ENCODE peak calls at places on chromosomes 12 and 14, in five cellular contexts. X, S, B, L and F are unnamed samples.

GRCh38 chr12:53210843-53211242 is 3.8 kb upstream of the ITGB7 start:
- DNase-seq in X (no peak), S (no peak), B (no peak), L (no peak), F (no peak)

GRCh38 chr14:104977008-104977680 is 1.0 kb downstream of the AHNAK2 start:
- DNase-seq in X (no peak), S (no peak), B (no peak), L (no peak), F (no peak)

GRCh38 chr14:32329146-32329545 is at the start of gene AKAP6:
- DNase-seq in X (no peak), S (no peak), B (peak), L (no peak), F (no peak)

GRCh38 chr14:68109132-68109531 is 289.6 kb downstream of the RAD51B start:
- DNase-seq in X (no peak), S (peak), B (no peak), L (no peak), F (no peak)

GRCh38 chr12:26633591-26634210 is 199.3 kb downstream of the ITPR2 start:
- DNase-seq in X (peak), S (peak), B (no peak), L (no peak), F (no peak)

GRCh38 chr12:11717533-11717961 is 68.1 kb downstream of the ETV6 start:
- DNase-seq in X (peak), S (peak), B (no peak), L (peak), F (no peak)

GRCh38 chr14:88478931-88479330 is 75.9 kb downstream of the PTPN21 start:
- DNase-seq in X (no peak), S (no peak), B (no peak), L (no peak), F (no peak)

GRCh38 chr14:75626857-75627256 is 33.8 kb downstream of the ERG28 start:
- DNase-seq in X (no peak), S (no peak), B (no peak), L (no peak), F (no peak)

GRCh38 chr14:67447033-67447381 is 35.0 kb upstream of the PLEK2 start:
- DNase-seq in X (no peak), S (no peak), B (no peak), L (no peak), F (no peak)

GRCh38 chr14:95359974-95360826 is 40.5 kb upstream of the CLMN start:
- DNase-seq in X (no peak), S (no peak), B (no peak), L (no peak), F (no peak)

GRCh38 chr14:24327303-24327702 is 7.6 kb downstream of the ADCY4 start:
- DNase-seq in X (no peak), S (no peak), B (no peak), L (no peak), F (no peak)

GRCh38 chr14:100278702-100279101 is 27.5 kb downstream of the SLC25A29 start:
- DNase-seq in X (peak), S (peak), B (no peak), L (no peak), F (no peak)

GRCh38 chr12:85866929-85867776 is 6.9 kb upstream of the NTS start:
- DNase-seq in X (peak), S (peak), B (peak), L (no peak), F (peak)

GRCh38 chr14:68792022-68792829 is 641 bp downstream of the ZFP36L1 start:
- DNase-seq in X (no peak), S (no peak), B (peak), L (no peak), F (no peak)

GRCh38 chr12:47746523-47746922 is 12.2 kb downstream of the RAPGEF3 start:
- DNase-seq in X (no peak), S (no peak), B (no peak), L (no peak), F (no peak)

GRCh38 chr14:93727039-93727740 is 61.1 kb downstream of the PRIMA1 start:
- DNase-seq in X (no peak), S (no peak), B (no peak), L (no peak), F (no peak)

GRCh38 chr12:123942277-123942653 is 30.4 kb downstream of the CCDC92 start:
- DNase-seq in X (no peak), S (peak), B (no peak), L (no peak), F (no peak)

GRCh38 chr14:69151458-69152180 is 1.3 kb downstream of the DCAF5 start:
- DNase-seq in X (peak), S (peak), B (peak), L (no peak), F (peak)

GRCh38 chr12:3453947-3454675 is 36.9 kb upstream of the PRMT8 start:
- DNase-seq in X (no peak), S (peak), B (no peak), L (no peak), F (peak)

GRCh38 chr14:37469650-37470049 is 125.4 kb downstream of the FOXA1 start:
- DNase-seq in X (no peak), S (no peak), B (no peak), L (no peak), F (no peak)

DNA sequence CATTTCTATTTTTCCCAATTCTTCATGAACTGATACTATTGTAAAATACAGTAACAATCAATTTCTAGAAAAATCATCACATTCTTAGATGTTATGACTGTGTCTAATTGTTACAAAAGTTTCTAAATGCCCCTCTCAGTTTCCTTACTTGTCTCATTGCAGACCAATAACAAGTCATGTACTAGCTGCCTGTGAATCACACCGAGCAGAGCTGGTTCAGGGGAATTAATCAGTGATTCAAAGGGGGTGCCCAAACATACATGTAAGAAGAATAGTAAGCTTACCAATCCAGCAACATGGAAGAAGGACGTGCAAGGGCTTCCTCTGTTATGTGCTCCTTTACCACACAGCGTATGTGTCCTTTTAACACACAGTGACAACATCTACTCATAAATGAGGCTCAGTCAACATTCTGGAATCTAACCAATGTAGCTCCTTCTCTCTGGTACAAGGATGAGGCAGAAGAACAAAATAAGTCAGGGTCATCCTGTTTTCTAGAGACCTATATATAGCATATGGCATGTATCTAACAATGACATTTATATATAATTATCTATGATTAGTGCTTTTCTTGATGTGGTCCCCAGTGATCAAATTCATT is 126.4 kb downstream of the SCN8A start:
- DNase-seq in X (no peak), S (no peak), B (no peak), L (no peak), F (no peak)
- TF ChIP-seq RFX5 in X (no peak), S (no peak), B (no peak), L (no peak), F (no peak)

GRCh38 chr12:91620949-91621348 is 438.3 kb upstream of the DCN start:
- DNase-seq in X (no peak), S (peak), B (no peak), L (no peak), F (no peak)
- TF ChIP-seq BHLHE40 in X (no peak), S (no peak), B (no peak), L (no peak), F (no peak)

GRCh38 chr12:113524495-113524894 is 52.8 kb upstream of the LHX5 start:
- DNase-seq in X (no peak), S (no peak), B (peak), L (no peak), F (no peak)

GRCh38 chr12:113533842-113534375 is 62.2 kb upstream of the LHX5 start:
- DNase-seq in X (no peak), S (no peak), B (no peak), L (no peak), F (no peak)

GRCh38 chr12:113525066-113525465 is 53.4 kb upstream of the LHX5 start:
- DNase-seq in X (no peak), S (no peak), B (no peak), L (no peak), F (no peak)

GRCh38 chr12:113534555-113534954 is 62.9 kb upstream of the LHX5 start:
- DNase-seq in X (no peak), S (no peak), B (no peak), L (no peak), F (no peak)

GRCh38 chr12:113528606-113529005 is 56.9 kb upstream of the LHX5 start:
- DNase-seq in X (no peak), S (no peak), B (no peak), L (no peak), F (no peak)
- TF ChIP-seq RFX5 in X (no peak), S (no peak), B (no peak), L (no peak), F (no peak)

GRCh38 chr12:110002691-110003515 is 3.7 kb downstream of the ANKRD13A start:
- DNase-seq in X (no peak), S (peak), B (no peak), L (no peak), F (no peak)
- TF ChIP-seq BHLHE40 in X (no peak), S (no peak), B (no peak), L (no peak), F (no peak)

GRCh38 chr12:88111074-88111652 is 30.7 kb downstream of the CEP290 start:
- DNase-seq in X (peak), S (peak), B (peak), L (peak), F (peak)
- TF ChIP-seq RFX5 in X (no peak), S (no peak), B (no peak), L (no peak), F (no peak)

DNA sequence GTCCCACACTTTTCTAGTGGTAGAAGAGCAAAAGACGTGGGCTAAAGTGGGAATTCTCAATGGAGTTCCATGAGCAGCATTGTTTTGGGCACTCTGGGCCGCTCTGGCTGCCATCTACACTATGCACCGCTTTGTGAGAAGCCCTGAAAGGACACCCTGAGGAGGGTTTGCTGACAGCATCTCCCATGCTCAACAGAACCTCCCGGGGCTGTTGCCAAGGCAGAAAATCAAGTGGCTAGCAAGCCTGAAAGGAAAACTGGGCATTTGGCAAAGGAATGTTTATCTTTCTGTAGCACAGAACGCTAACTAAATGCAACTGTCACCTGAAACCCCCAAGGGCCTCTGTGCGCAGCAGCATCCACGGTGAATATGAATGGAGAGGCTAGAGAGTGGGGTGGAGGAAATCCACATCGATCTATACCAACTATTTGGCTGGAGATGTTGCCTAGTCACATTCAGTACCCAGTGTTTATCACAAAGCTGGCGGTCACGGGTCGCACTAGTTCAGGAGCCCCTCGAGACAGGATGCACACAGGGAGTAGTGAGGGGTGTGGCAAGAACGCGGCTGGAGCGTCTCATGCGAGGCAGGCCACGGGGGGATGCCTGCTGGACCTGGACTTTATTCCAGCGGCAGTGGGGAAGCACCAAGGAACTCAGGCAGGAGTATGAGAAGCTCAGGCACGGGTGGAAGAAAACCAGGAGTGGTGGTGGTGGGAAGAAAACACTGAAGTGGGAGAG is 14.2 kb downstream of the APPL2 start:
- DNase-seq in X (no peak), S (no peak), B (no peak), L (no peak), F (no peak)
- TF ChIP-seq BHLHE40 in X (no peak), S (no peak), B (no peak), L (no peak), F (no peak)

DNA sequence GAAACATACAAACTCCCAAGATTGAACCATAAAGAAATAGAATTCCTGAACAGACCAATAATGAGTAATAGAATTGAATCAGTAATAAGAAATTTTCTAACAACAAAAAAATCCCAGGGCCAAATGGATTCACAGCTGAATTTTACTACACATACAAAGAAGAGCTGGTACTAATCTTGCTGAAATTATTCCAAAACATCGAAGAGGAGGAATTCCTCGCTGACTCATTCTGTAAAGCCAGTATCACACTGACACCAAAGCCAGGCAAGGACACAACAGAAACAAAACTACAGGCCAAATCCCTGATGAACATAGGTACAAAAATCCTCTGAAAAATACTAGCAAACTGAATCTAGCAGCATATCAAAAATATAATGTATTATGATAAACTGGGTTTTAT is 367.8 kb upstream of the CLEC14A start:
- DNase-seq in X (no peak), S (no peak), B (no peak), L (no peak), F (no peak)
- TF ChIP-seq RFX5 in X (no peak), S (no peak), B (no peak), L (no peak), F (no peak)

DNA sequence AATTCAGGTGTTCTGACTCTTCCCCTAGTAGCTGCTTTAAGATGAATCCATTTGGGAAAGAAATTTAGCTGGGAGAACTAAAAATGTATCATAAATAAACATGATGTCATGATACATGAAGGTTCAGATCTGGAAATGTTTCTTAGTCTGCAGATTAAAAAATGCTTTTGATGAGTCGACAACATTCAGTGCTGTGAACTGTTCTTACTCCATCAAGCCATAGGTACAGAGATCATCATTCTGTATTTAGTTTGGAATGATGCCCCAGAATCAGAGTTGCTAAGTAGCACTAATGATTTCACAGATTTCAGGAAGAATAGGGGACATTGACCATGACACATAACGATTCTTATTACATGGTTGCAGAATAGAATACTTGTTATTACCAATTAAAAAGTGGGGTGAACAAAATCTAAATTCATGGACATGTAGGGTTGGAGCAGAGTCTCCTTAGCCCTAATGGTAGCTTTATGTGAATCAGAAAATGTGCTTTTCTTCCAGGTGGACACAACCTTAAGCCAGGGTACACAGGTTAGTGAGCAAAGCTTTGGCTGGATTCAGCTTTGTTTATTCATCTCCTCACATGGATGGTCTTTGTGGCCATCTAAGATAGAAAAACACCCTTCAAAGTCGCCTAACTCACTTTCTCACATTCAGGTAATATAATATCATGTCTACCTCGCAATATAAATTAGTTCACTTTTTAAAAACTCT is 205.4 kb upstream of the SEL1L start:
- DNase-seq in X (no peak), S (no peak), B (no peak), L (no peak), F (no peak)
- TF ChIP-seq BHLHE40 in X (no peak), S (no peak), B (no peak), L (no peak), F (no peak)

GRCh38 chr12:101763246-101763931 is 24.1 kb upstream of the SYCP3 start:
- DNase-seq in X (no peak), S (no peak), B (no peak), L (no peak), F (no peak)
- TF ChIP-seq RFX5 in X (no peak), S (no peak), B (no peak), L (no peak), F (no peak)